ENCODE peak calls at places on chromosomes 1 and 21, in four cellular contexts. One of them, this sample, is unnamed.

GRCh38 chr1:2972879-2973575 is 48.2 kb upstream of the ACTRT2 start:
- DNase-seq in activated T-helper 2 cell treated with anti-CD3 and anti-CD28 coated beads, Interferon-gamma antibody, Interleukin-2, Interleukin-4, amounts not matched to agents 10 μg/mL and 5 μg/mL and 100 μg/mL, durations not matched to agents 14 hours and 24 hours and 36 hours: no peak
- DNase-seq in kidney glomerular epithelial cell: no peak
- DNase-seq in Daoy: no peak
- DNase-seq in this sample: no peak

GRCh38 chr1:85275701-85276289 is 637 bp downstream of the BCL10 start:
- DNase-seq in kidney glomerular epithelial cell: peak
- DNase-seq in activated T-helper 2 cell treated with anti-CD3 and anti-CD28 coated beads, Interferon-gamma antibody, Interleukin-2, Interleukin-4, amounts not matched to agents 10 μg/mL and 5 μg/mL and 100 μg/mL, durations not matched to agents 14 hours and 24 hours and 36 hours: no peak
- DNase-seq in Daoy: peak
- DNase-seq in this sample: peak

GRCh38 chr1:182845379-182845778 is 6.2 kb downstream of the DHX9 start:
- DNase-seq in Daoy: no peak
- DNase-seq in kidney glomerular epithelial cell: no peak
- DNase-seq in activated T-helper 2 cell treated with anti-CD3 and anti-CD28 coated beads, Interferon-gamma antibody, Interleukin-2, Interleukin-4, amounts not matched to agents 10 μg/mL and 5 μg/mL and 100 μg/mL, durations not matched to agents 14 hours and 24 hours and 36 hours: no peak
- DNase-seq in this sample: no peak

GRCh38 chr1:161921491-161921890 is 102.2 kb downstream of the OLFML2B start:
- DNase-seq in kidney glomerular epithelial cell: no peak
- DNase-seq in Daoy: no peak
- DNase-seq in activated T-helper 2 cell treated with anti-CD3 and anti-CD28 coated beads, Interferon-gamma antibody, Interleukin-2, Interleukin-4, amounts not matched to agents 10 μg/mL and 5 μg/mL and 100 μg/mL, durations not matched to agents 14 hours and 24 hours and 36 hours: no peak
- DNase-seq in this sample: no peak

GRCh38 chr1:1165485-1165884 is 8.2 kb upstream of the TTLL10 start:
- DNase-seq in Daoy: no peak
- DNase-seq in activated T-helper 2 cell treated with anti-CD3 and anti-CD28 coated beads, Interferon-gamma antibody, Interleukin-2, Interleukin-4, amounts not matched to agents 10 μg/mL and 5 μg/mL and 100 μg/mL, durations not matched to agents 14 hours and 24 hours and 36 hours: no peak
- DNase-seq in kidney glomerular epithelial cell: peak
- DNase-seq in this sample: no peak

GRCh38 chr1:244435562-244436205 is 16.0 kb downstream of the ADSS2 start:
- DNase-seq in activated T-helper 2 cell treated with anti-CD3 and anti-CD28 coated beads, Interferon-gamma antibody, Interleukin-2, Interleukin-4, amounts not matched to agents 10 μg/mL and 5 μg/mL and 100 μg/mL, durations not matched to agents 14 hours and 24 hours and 36 hours: no peak
- DNase-seq in kidney glomerular epithelial cell: peak
- DNase-seq in Daoy: peak
- DNase-seq in this sample: peak

GRCh38 chr1:7458946-7459345 is 312.1 kb upstream of the VAMP3 start:
- DNase-seq in kidney glomerular epithelial cell: no peak
- DNase-seq in activated T-helper 2 cell treated with anti-CD3 and anti-CD28 coated beads, Interferon-gamma antibody, Interleukin-2, Interleukin-4, amounts not matched to agents 10 μg/mL and 5 μg/mL and 100 μg/mL, durations not matched to agents 14 hours and 24 hours and 36 hours: no peak
- DNase-seq in Daoy: no peak
- DNase-seq in this sample: no peak

GRCh38 chr1:7608628-7609295 is 162.3 kb upstream of the VAMP3 start:
- DNase-seq in activated T-helper 2 cell treated with anti-CD3 and anti-CD28 coated beads, Interferon-gamma antibody, Interleukin-2, Interleukin-4, amounts not matched to agents 10 μg/mL and 5 μg/mL and 100 μg/mL, durations not matched to agents 14 hours and 24 hours and 36 hours: no peak
- DNase-seq in kidney glomerular epithelial cell: no peak
- DNase-seq in Daoy: no peak
- DNase-seq in this sample: peak

GRCh38 chr1:50108497-50109073 is at the start of gene ELAVL4:
- DNase-seq in activated T-helper 2 cell treated with anti-CD3 and anti-CD28 coated beads, Interferon-gamma antibody, Interleukin-2, Interleukin-4, amounts not matched to agents 10 μg/mL and 5 μg/mL and 100 μg/mL, durations not matched to agents 14 hours and 24 hours and 36 hours: no peak
- DNase-seq in kidney glomerular epithelial cell: no peak
- DNase-seq in Daoy: peak
- DNase-seq in this sample: no peak

GRCh38 chr1:209344146-209344545 is 239.4 kb upstream of the CAMK1G start:
- DNase-seq in activated T-helper 2 cell treated with anti-CD3 and anti-CD28 coated beads, Interferon-gamma antibody, Interleukin-2, Interleukin-4, amounts not matched to agents 10 μg/mL and 5 μg/mL and 100 μg/mL, durations not matched to agents 14 hours and 24 hours and 36 hours: no peak
- DNase-seq in kidney glomerular epithelial cell: no peak
- DNase-seq in Daoy: no peak
- DNase-seq in this sample: no peak

GRCh38 chr21:37266515-37267221 is 466 bp downstream of the VPS26C start:
- DNase-seq in activated T-helper 2 cell treated with anti-CD3 and anti-CD28 coated beads, Interferon-gamma antibody, Interleukin-2, Interleukin-4, amounts not matched to agents 10 μg/mL and 5 μg/mL and 100 μg/mL, durations not matched to agents 14 hours and 24 hours and 36 hours: no peak
- DNase-seq in kidney glomerular epithelial cell: no peak
- DNase-seq in Daoy: peak
- DNase-seq in this sample: peak

GRCh38 chr1:64923294-64923718 is 43.0 kb downstream of the JAK1 start:
- DNase-seq in Daoy: peak
- DNase-seq in activated T-helper 2 cell treated with anti-CD3 and anti-CD28 coated beads, Interferon-gamma antibody, Interleukin-2, Interleukin-4, amounts not matched to agents 10 μg/mL and 5 μg/mL and 100 μg/mL, durations not matched to agents 14 hours and 24 hours and 36 hours: no peak
- DNase-seq in kidney glomerular epithelial cell: no peak
- DNase-seq in this sample: no peak

GRCh38 chr1:196599324-196599723 is 8.9 kb downstream of the KCNT2 start:
- DNase-seq in activated T-helper 2 cell treated with anti-CD3 and anti-CD28 coated beads, Interferon-gamma antibody, Interleukin-2, Interleukin-4, amounts not matched to agents 10 μg/mL and 5 μg/mL and 100 μg/mL, durations not matched to agents 14 hours and 24 hours and 36 hours: no peak
- DNase-seq in kidney glomerular epithelial cell: no peak
- DNase-seq in Daoy: no peak
- DNase-seq in this sample: no peak

GRCh38 chr1:232943679-232944252 is 6.6 kb upstream of the NTPCR start:
- DNase-seq in Daoy: no peak
- DNase-seq in kidney glomerular epithelial cell: no peak
- DNase-seq in activated T-helper 2 cell treated with anti-CD3 and anti-CD28 coated beads, Interferon-gamma antibody, Interleukin-2, Interleukin-4, amounts not matched to agents 10 μg/mL and 5 μg/mL and 100 μg/mL, durations not matched to agents 14 hours and 24 hours and 36 hours: no peak
- DNase-seq in this sample: no peak

GRCh38 chr21:36854391-36854790 is 112.1 kb downstream of the HLCS start:
- DNase-seq in Daoy: peak
- DNase-seq in kidney glomerular epithelial cell: peak
- DNase-seq in activated T-helper 2 cell treated with anti-CD3 and anti-CD28 coated beads, Interferon-gamma antibody, Interleukin-2, Interleukin-4, amounts not matched to agents 10 μg/mL and 5 μg/mL and 100 μg/mL, durations not matched to agents 14 hours and 24 hours and 36 hours: no peak
- DNase-seq in this sample: peak

GRCh38 chr1:3625151-3625907 is 514 bp downstream of the TPRG1L start:
- DNase-seq in activated T-helper 2 cell treated with anti-CD3 and anti-CD28 coated beads, Interferon-gamma antibody, Interleukin-2, Interleukin-4, amounts not matched to agents 10 μg/mL and 5 μg/mL and 100 μg/mL, durations not matched to agents 14 hours and 24 hours and 36 hours: no peak
- DNase-seq in kidney glomerular epithelial cell: no peak
- DNase-seq in Daoy: no peak
- DNase-seq in this sample: peak

GRCh38 chr1:9119745-9120144 is 9.2 kb downstream of the GPR157 start:
- DNase-seq in kidney glomerular epithelial cell: no peak
- DNase-seq in Daoy: no peak
- DNase-seq in activated T-helper 2 cell treated with anti-CD3 and anti-CD28 coated beads, Interferon-gamma antibody, Interleukin-2, Interleukin-4, amounts not matched to agents 10 μg/mL and 5 μg/mL and 100 μg/mL, durations not matched to agents 14 hours and 24 hours and 36 hours: no peak
- DNase-seq in this sample: no peak

GRCh38 chr1:33047839-33048305 is 11.2 kb upstream of the AK2 start:
- DNase-seq in activated T-helper 2 cell treated with anti-CD3 and anti-CD28 coated beads, Interferon-gamma antibody, Interleukin-2, Interleukin-4, amounts not matched to agents 10 μg/mL and 5 μg/mL and 100 μg/mL, durations not matched to agents 14 hours and 24 hours and 36 hours: no peak
- DNase-seq in kidney glomerular epithelial cell: peak
- DNase-seq in Daoy: no peak
- DNase-seq in this sample: no peak

GRCh38 chr1:183821309-183822080 is 16.6 kb downstream of the RGL1 start:
- DNase-seq in activated T-helper 2 cell treated with anti-CD3 and anti-CD28 coated beads, Interferon-gamma antibody, Interleukin-2, Interleukin-4, amounts not matched to agents 10 μg/mL and 5 μg/mL and 100 μg/mL, durations not matched to agents 14 hours and 24 hours and 36 hours: no peak
- DNase-seq in Daoy: no peak
- DNase-seq in kidney glomerular epithelial cell: no peak
- DNase-seq in this sample: no peak

GRCh38 chr1:35674111-35674510 is 32.8 kb upstream of the PSMB2 start:
- DNase-seq in Daoy: no peak
- DNase-seq in activated T-helper 2 cell treated with anti-CD3 and anti-CD28 coated beads, Interferon-gamma antibody, Interleukin-2, Interleukin-4, amounts not matched to agents 10 μg/mL and 5 μg/mL and 100 μg/mL, durations not matched to agents 14 hours and 24 hours and 36 hours: no peak
- DNase-seq in kidney glomerular epithelial cell: no peak
- DNase-seq in this sample: no peak

GRCh38 chr21:41877901-41878830 is 978 bp downstream of the PRDM15 start:
- DNase-seq in kidney glomerular epithelial cell: peak
- DNase-seq in Daoy: peak
- DNase-seq in activated T-helper 2 cell treated with anti-CD3 and anti-CD28 coated beads, Interferon-gamma antibody, Interleukin-2, Interleukin-4, amounts not matched to agents 10 μg/mL and 5 μg/mL and 100 μg/mL, durations not matched to agents 14 hours and 24 hours and 36 hours: peak
- DNase-seq in this sample: peak

GRCh38 chr1:29240400-29240837 is 4.1 kb downstream of the PTPRU start:
- DNase-seq in activated T-helper 2 cell treated with anti-CD3 and anti-CD28 coated beads, Interferon-gamma antibody, Interleukin-2, Interleukin-4, amounts not matched to agents 10 μg/mL and 5 μg/mL and 100 μg/mL, durations not matched to agents 14 hours and 24 hours and 36 hours: no peak
- DNase-seq in Daoy: no peak
- DNase-seq in kidney glomerular epithelial cell: no peak
- DNase-seq in this sample: peak

GRCh38 chr1:235648954-235649721 is 446 bp downstream of the GNG4 start:
- DNase-seq in Daoy: peak
- DNase-seq in activated T-helper 2 cell treated with anti-CD3 and anti-CD28 coated beads, Interferon-gamma antibody, Interleukin-2, Interleukin-4, amounts not matched to agents 10 μg/mL and 5 μg/mL and 100 μg/mL, durations not matched to agents 14 hours and 24 hours and 36 hours: peak
- DNase-seq in kidney glomerular epithelial cell: peak
- DNase-seq in this sample: peak

GRCh38 chr1:232622378-232622777 is 7.6 kb downstream of the SIPA1L2 start:
- DNase-seq in Daoy: no peak
- DNase-seq in kidney glomerular epithelial cell: no peak
- DNase-seq in activated T-helper 2 cell treated with anti-CD3 and anti-CD28 coated beads, Interferon-gamma antibody, Interleukin-2, Interleukin-4, amounts not matched to agents 10 μg/mL and 5 μg/mL and 100 μg/mL, durations not matched to agents 14 hours and 24 hours and 36 hours: no peak
- DNase-seq in this sample: no peak

GRCh38 chr1:24849653-24850295 is 80.3 kb downstream of the RUNX3 start:
- DNase-seq in kidney glomerular epithelial cell: no peak
- DNase-seq in activated T-helper 2 cell treated with anti-CD3 and anti-CD28 coated beads, Interferon-gamma antibody, Interleukin-2, Interleukin-4, amounts not matched to agents 10 μg/mL and 5 μg/mL and 100 μg/mL, durations not matched to agents 14 hours and 24 hours and 36 hours: no peak
- DNase-seq in Daoy: peak
- DNase-seq in this sample: peak

GRCh38 chr1:114218397-114219237 is 64.9 kb upstream of the SYT6 start:
- DNase-seq in kidney glomerular epithelial cell: no peak
- DNase-seq in activated T-helper 2 cell treated with anti-CD3 and anti-CD28 coated beads, Interferon-gamma antibody, Interleukin-2, Interleukin-4, amounts not matched to agents 10 μg/mL and 5 μg/mL and 100 μg/mL, durations not matched to agents 14 hours and 24 hours and 36 hours: no peak
- DNase-seq in Daoy: no peak
- DNase-seq in this sample: peak

GRCh38 chr1:37922767-37923550 is 23.9 kb downstream of the INPP5B start:
- DNase-seq in kidney glomerular epithelial cell: no peak
- DNase-seq in activated T-helper 2 cell treated with anti-CD3 and anti-CD28 coated beads, Interferon-gamma antibody, Interleukin-2, Interleukin-4, amounts not matched to agents 10 μg/mL and 5 μg/mL and 100 μg/mL, durations not matched to agents 14 hours and 24 hours and 36 hours: no peak
- DNase-seq in Daoy: no peak
- DNase-seq in this sample: no peak

GRCh38 chr1:54367613-54368012 is 38.6 kb downstream of the SSBP3 start:
- DNase-seq in Daoy: no peak
- DNase-seq in activated T-helper 2 cell treated with anti-CD3 and anti-CD28 coated beads, Interferon-gamma antibody, Interleukin-2, Interleukin-4, amounts not matched to agents 10 μg/mL and 5 μg/mL and 100 μg/mL, durations not matched to agents 14 hours and 24 hours and 36 hours: no peak
- DNase-seq in kidney glomerular epithelial cell: no peak
- DNase-seq in this sample: no peak

GRCh38 chr1:234649432-234650081 is 39.6 kb upstream of the IRF2BP2 start:
- DNase-seq in Daoy: peak
- DNase-seq in activated T-helper 2 cell treated with anti-CD3 and anti-CD28 coated beads, Interferon-gamma antibody, Interleukin-2, Interleukin-4, amounts not matched to agents 10 μg/mL and 5 μg/mL and 100 μg/mL, durations not matched to agents 14 hours and 24 hours and 36 hours: no peak
- DNase-seq in kidney glomerular epithelial cell: no peak
- DNase-seq in this sample: no peak

GRCh38 chr1:210445931-210446330 is 117.2 kb downstream of the HHAT start:
- DNase-seq in activated T-helper 2 cell treated with anti-CD3 and anti-CD28 coated beads, Interferon-gamma antibody, Interleukin-2, Interleukin-4, amounts not matched to agents 10 μg/mL and 5 μg/mL and 100 μg/mL, durations not matched to agents 14 hours and 24 hours and 36 hours: no peak
- DNase-seq in kidney glomerular epithelial cell: no peak
- DNase-seq in Daoy: no peak
- DNase-seq in this sample: no peak

GRCh38 chr1:234985007-234985370 is 143.6 kb downstream of the TOMM20 start:
- DNase-seq in kidney glomerular epithelial cell: no peak
- DNase-seq in Daoy: no peak
- DNase-seq in activated T-helper 2 cell treated with anti-CD3 and anti-CD28 coated beads, Interferon-gamma antibody, Interleukin-2, Interleukin-4, amounts not matched to agents 10 μg/mL and 5 μg/mL and 100 μg/mL, durations not matched to agents 14 hours and 24 hours and 36 hours: no peak
- DNase-seq in this sample: no peak